ENCODE peak calls at places on chromosomes 12 and 14, in ten cellular contexts. H, U, X, O, J, T, P, N, V and E are unnamed samples.
A peak's percentile ranks its signal among the peaks of the same experiment; 100 is the strongest.

GRCh38 chr12:20656600-20656999 is 38.5 kb upstream of the SLCO1C1 start:
- DNase-seq in X (no peak), J (no peak), U (no peak), H (no peak), N (peak; percentile 65), V (no peak), P (no peak), O (no peak), T (no peak), E (no peak)

GRCh38 chr12:79364197-79364596 is 326.6 kb downstream of the PAWR start:
- DNase-seq in O (no peak), J (no peak), T (no peak), N (no peak), X (no peak), H (no peak), U (no peak), P (no peak), V (no peak), E (no peak)

GRCh38 chr12:98725481-98726247 is 80.6 kb downstream of the APAF1 start:
- DNase-seq in X (peak; percentile 51), P (peak; percentile 84), N (peak; percentile 66), U (no peak), V (no peak), H (no peak), J (peak; percentile 63), O (peak; percentile 72), T (peak; percentile 68), E (no peak)

GRCh38 chr12:71763682-71764379 is 9.2 kb downstream of the RAB21 start:
- DNase-seq in J (no peak), V (no peak), T (peak; percentile 25), H (no peak), P (peak; percentile 73), O (peak; percentile 11), N (no peak), X (no peak), U (no peak), E (no peak)

GRCh38 chr14:74251546-74252030 is 12.3 kb downstream of the VSX2 start:
- DNase-seq in H (peak; percentile 78), V (peak; percentile 71), T (peak; percentile 84), J (peak; percentile 77), N (peak; percentile 86), P (peak; percentile 68), X (peak; percentile 85), O (peak; percentile 86), U (peak; percentile 31), E (no peak)

GRCh38 chr14:49881296-49882006 is 11.4 kb upstream of the ARF6 start:
- DNase-seq in T (no peak), V (no peak), N (no peak), H (no peak), O (no peak), U (no peak), P (no peak), J (no peak), X (no peak), E (no peak)

GRCh38 chr12:109836916-109837315 is 3.7 kb upstream of the TRPV4 start:
- DNase-seq in H (no peak), P (peak; percentile 6), J (peak; percentile 53), V (no peak), T (peak; percentile 19), O (no peak), X (no peak), N (no peak), U (no peak), E (no peak)

GRCh38 chr12:101891462-101891971 is 14.1 kb downstream of the DRAM1 start:
- DNase-seq in V (no peak), O (peak; percentile 69), J (peak; percentile 24), U (no peak), P (peak; percentile 79), N (no peak), H (no peak), X (peak; percentile 23), T (peak; percentile 65), E (no peak)

GRCh38 chr12:66717049-66717448 is 38.2 kb upstream of the GRIP1 start:
- DNase-seq in J (no peak), O (no peak), U (no peak), P (no peak), V (no peak), T (no peak), N (no peak), X (no peak), H (no peak), E (no peak)

GRCh38 chr12:117380083-117380482 is 18.7 kb upstream of the NOS1 start:
- DNase-seq in X (no peak), H (no peak), T (no peak), N (no peak), V (no peak), O (no peak), U (no peak), J (no peak), P (no peak), E (no peak)

GRCh38 chr12:121712462-121713256 is at the start of gene TMEM120B:
- DNase-seq in P (peak; percentile 63), H (peak; percentile 93), X (peak; percentile 97), O (peak; percentile 78), T (peak; percentile 63), N (peak; percentile 86), U (no peak), V (peak; percentile 85), J (peak; percentile 90), E (peak; percentile 88)

GRCh38 chr14:105087308-105087962 is 22.2 kb upstream of the GPR132 start:
- DNase-seq in O (peak; percentile 69), N (peak; percentile 76), V (no peak), J (peak; percentile 56), H (peak; percentile 72), U (no peak), T (peak; percentile 75), P (peak; percentile 54), X (peak; percentile 82), E (no peak)

GRCh38 chr14:105086833-105087307 is 21.6 kb upstream of the GPR132 start:
- DNase-seq in J (peak; percentile 92), P (peak; percentile 78), X (peak; percentile 92), O (peak; percentile 84), N (peak; percentile 93), T (peak; percentile 66), H (peak; percentile 84), U (peak; percentile 56), V (peak; percentile 91), E (peak; percentile 90)

GRCh38 chr14:105088812-105089745 is 23.8 kb upstream of the GPR132 start:
- DNase-seq in U (no peak), X (no peak), J (no peak), T (peak; percentile 16), H (peak; percentile 68), N (no peak), V (no peak), P (no peak), O (no peak), E (no peak)

GRCh38 chr14:105089746-105090492 is 24.7 kb upstream of the GPR132 start:
- DNase-seq in P (no peak), N (no peak), V (no peak), T (no peak), J (no peak), X (peak; percentile 12), H (peak; percentile 67), U (no peak), O (no peak), E (no peak)

GRCh38 chr14:105087963-105088811 is 23.0 kb upstream of the GPR132 start:
- DNase-seq in T (peak; percentile 69), N (peak; percentile 88), X (peak; percentile 30), U (no peak), H (peak; percentile 88), J (peak; percentile 65), V (no peak), O (peak; percentile 87), P (peak; percentile 77), E (no peak)
- TF ChIP-seq CTCF in T (no peak), N (no peak), X (no peak), U (no peak), H (no peak), J (no peak), V (no peak), O (no peak), P (no peak), E (no peak)

GRCh38 chr12:19507823-19508222 is 68.5 kb downstream of the AEBP2 start:
- DNase-seq in T (peak; percentile 64), J (no peak), X (no peak), O (peak; percentile 74), V (no peak), P (no peak), N (no peak), H (no peak), U (no peak), E (no peak)
- TF ChIP-seq CTCF in T (peak; percentile 44), J (no peak), X (no peak), O (peak; percentile 30), V (no peak), P (no peak), N (no peak), H (peak; percentile 40), U (peak; percentile 2), E (no peak)

DNA sequence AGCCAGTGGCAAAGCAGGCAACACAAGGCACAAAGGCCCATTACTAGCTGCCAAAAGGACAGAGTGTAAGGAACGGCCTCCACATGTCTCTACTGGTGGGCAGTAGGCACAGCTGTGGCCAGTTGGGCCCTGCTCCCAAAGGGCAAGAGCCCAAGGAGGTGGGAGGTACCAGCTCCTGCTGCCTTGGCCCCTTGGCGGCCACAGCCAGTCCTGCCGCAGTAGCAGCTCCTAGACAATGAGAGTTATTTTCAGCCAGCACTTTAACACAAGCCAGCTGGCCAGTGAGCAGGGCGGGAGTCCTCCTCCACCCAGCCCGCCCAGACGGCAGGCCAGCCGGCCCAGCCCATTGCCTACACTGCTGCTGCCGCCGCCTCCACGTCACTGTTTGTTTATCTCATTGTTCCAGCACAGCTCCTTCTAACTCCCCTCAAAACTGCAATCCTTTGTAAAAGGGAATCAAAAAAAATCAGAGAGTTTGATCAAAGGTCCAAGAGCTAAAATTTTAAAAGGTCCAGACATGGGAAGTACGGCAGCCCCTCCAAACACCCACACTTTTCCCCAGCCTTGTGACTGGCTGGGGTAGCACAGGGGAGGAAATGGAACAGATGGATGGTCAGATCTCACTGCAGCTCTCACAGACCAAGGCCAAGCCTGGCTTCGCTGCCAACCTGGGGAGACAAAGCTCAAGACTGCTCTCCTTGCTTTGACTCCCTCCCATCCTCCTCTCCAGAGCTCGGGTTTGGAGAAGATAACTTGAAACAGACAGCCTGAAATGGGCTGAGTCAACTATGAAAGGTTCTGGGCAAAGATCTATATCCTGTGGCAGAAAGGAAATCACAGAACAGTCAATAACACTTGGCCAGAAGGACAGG is 33.5 kb downstream of the FMNL3 start:
- DNase-seq in T (peak; percentile 96), O (peak; percentile 98), P (peak; percentile 96), J (no peak), V (no peak), N (peak; percentile 93), U (no peak), H (peak; percentile 97), X (no peak), E (peak; percentile 81)
- TF ChIP-seq CTCF in T (peak; percentile 68), O (peak; percentile 49), P (peak; percentile 10), J (no peak), V (no peak), N (peak; percentile 24), U (peak; percentile 9), H (peak; percentile 57), X (no peak), E (peak; percentile 67)

DNA sequence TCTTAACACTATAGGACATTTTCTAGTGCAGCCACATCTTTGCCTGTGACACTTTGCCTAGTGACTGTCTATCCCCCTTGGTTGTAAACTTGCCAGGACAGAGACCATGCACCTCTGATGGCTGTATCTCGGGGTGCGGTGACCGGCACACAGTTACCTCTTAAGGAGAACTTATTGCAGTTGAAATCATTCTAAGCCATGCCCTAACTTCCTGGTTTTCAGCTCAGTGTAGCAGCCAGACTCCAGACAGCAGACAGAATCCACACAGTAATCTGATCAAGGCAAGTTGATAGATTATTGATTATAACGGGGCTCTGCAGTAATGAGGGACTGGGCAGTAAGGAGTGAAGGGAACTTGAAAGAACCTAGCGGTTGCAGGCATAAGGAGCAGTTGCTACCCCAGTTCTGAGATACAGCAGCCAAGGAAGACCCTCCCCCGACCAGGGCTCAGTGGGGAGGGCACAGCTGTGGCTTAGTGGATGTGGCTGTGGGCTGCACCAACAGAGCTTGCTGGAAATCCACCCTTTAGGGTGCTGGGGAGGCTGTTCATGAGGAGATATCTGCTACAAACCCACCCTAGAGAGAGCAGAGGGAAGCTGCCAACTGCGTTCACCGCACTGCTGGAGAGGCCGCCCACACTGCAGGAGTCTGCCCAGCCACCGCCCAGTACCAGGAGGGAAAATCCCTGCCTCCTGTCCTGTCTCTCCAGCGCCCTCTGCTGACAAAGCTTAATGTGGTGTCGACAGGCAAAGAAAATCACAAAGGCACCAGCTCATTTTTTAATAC is 58.2 kb upstream of the BEGAIN start:
- DNase-seq in N (peak; percentile 94), P (peak; percentile 81), X (peak; percentile 89), H (peak; percentile 75), U (peak; percentile 54), V (peak; percentile 89), J (peak; percentile 91), O (peak; percentile 89), T (peak; percentile 84), E (peak; percentile 86)
- TF ChIP-seq CTCF in N (peak; percentile 75), P (peak; percentile 79), X (peak; percentile 65), H (peak; percentile 35), U (peak; percentile 85), V (peak; percentile 72), J (peak; percentile 78), O (peak; percentile 81), T (peak; percentile 85), E (peak; percentile 85)